ENCODE peak calls at places on chromosomes 13 and 19, in six cellular contexts. X is CD8-positive, alpha-beta T cell; I is SJSA1; T is neural progenitor cell; Q is B cell; B is germinal center. F is an unnamed sample.

GRCh38 chr13:113639661-113640262 is 18.2 kb downstream of the ATP4B start:
- DNase-seq in X (no peak), T (no peak), B (no peak), Q (no peak), I (peak), F (peak)

GRCh38 chr19:53962887-53963435 is at the start of gene CACNG8:
- DNase-seq in X (no peak), B (no peak), Q (peak), I (no peak), T (peak), F (no peak)

GRCh38 chr13:112451512-112452379 is 75.6 kb downstream of the SPACA7 start:
- DNase-seq in B (no peak), Q (no peak), X (no peak), I (peak), T (no peak), F (peak)

GRCh38 chr19:18098891-18099622 is 1.5 kb downstream of the MAST3 start:
- DNase-seq in X (no peak), Q (peak), T (peak), B (peak), I (no peak), F (no peak)

GRCh38 chr19:38243279-38243673 is 12.9 kb downstream of the PPP1R14A start:
- DNase-seq in I (no peak), B (no peak), X (no peak), T (no peak), Q (no peak), F (no peak)

GRCh38 chr13:110361365-110361911 is 54.4 kb downstream of the COL4A2 start:
- DNase-seq in B (no peak), Q (no peak), X (no peak), I (no peak), T (no peak), F (peak)

GRCh38 chr13:64723735-64724134 is 2506.4 kb downstream of the PCDH9 start:
- DNase-seq in B (no peak), I (peak), T (no peak), X (no peak), Q (no peak), F (no peak)

GRCh38 chr13:72221276-72221962 is 354.4 kb upstream of the DACH1 start:
- DNase-seq in Q (no peak), B (no peak), X (no peak), I (peak), T (peak), F (no peak)

GRCh38 chr13:69579351-69579750 is 528.3 kb upstream of the ATXN8OS start:
- DNase-seq in Q (no peak), I (no peak), X (no peak), T (no peak), B (no peak), F (no peak)

GRCh38 chr13:39353988-39354387 is 249.0 kb downstream of the LHFPL6 start:
- DNase-seq in B (no peak), X (no peak), I (no peak), Q (no peak), T (no peak), F (no peak)

GRCh38 chr13:47858042-47858677 is 142.9 kb downstream of the SUCLA2 start:
- DNase-seq in Q (no peak), X (no peak), B (no peak), I (no peak), T (no peak), F (no peak)

GRCh38 chr19:30792561-30793505 is 420.6 kb downstream of the ZNF536 start:
- DNase-seq in I (peak), X (no peak), Q (no peak), T (no peak), B (no peak), F (no peak)

GRCh38 chr13:59996461-59996860 is 167.3 kb downstream of the DIAPH3 start:
- DNase-seq in T (no peak), B (no peak), I (no peak), X (no peak), Q (no peak), F (no peak)

GRCh38 chr19:14450168-14450874 is 17.2 kb downstream of the PKN1 start:
- DNase-seq in X (peak), B (peak), I (peak), Q (peak), T (peak), F (peak)

GRCh38 chr19:45161715-45162463 is 1.1 kb upstream of the NKPD1 start:
- DNase-seq in T (peak), X (no peak), I (no peak), Q (no peak), B (no peak), F (no peak)

GRCh38 chr13:102901615-102902305 is 55.9 kb downstream of the ERCC5 start:
- DNase-seq in T (no peak), Q (no peak), I (no peak), B (no peak), X (no peak), F (no peak)

F was measured in heart left ventricle.